ENCODE peak calls at places on chromosomes 12 and 14, in seven cellular contexts. C is A549, I is thoracic aorta, V is colonic mucosa, G is testis, A is astrocyte of the spinal cord, K is keratinocyte. P is an unnamed sample.
A peak's percentile ranks its signal among the peaks of the same experiment; 100 is the strongest.

GRCh38 chr14:91935621-91936020 is 11.9 kb downstream of the FBLN5 start:
- DNase-seq in C (no peak), K (no peak), I (no peak), G (no peak), V (no peak), A (no peak), P (no peak)

GRCh38 chr12:4786795-4787194 is 66.6 kb downstream of the GALNT8 start:
- DNase-seq in I (no peak), C (no peak), G (no peak), A (no peak), V (no peak), K (no peak), P (no peak)

GRCh38 chr14:68016243-68016914 is 196.8 kb downstream of the RAD51B start:
- DNase-seq in G (no peak), V (no peak), I (no peak), A (peak; percentile 38), C (no peak), K (no peak), P (no peak)

GRCh38 chr14:99524804-99525698 is 43.8 kb downstream of the CCNK start:
- DNase-seq in V (peak; percentile 54), G (no peak), I (no peak), A (peak; percentile 50), K (no peak), C (peak; percentile 62), P (no peak)

GRCh38 chr12:79023784-79024183 is 159.2 kb downstream of the SYT1 start:
- DNase-seq in G (no peak), V (no peak), A (peak; percentile 17), K (no peak), I (no peak), C (no peak), P (no peak)

GRCh38 chr14:85415015-85415712 is 114.8 kb upstream of the FLRT2 start:
- DNase-seq in I (no peak), K (peak; percentile 97), G (peak; percentile 89), V (peak; percentile 20), C (peak; percentile 97), A (peak; percentile 94), P (no peak)

GRCh38 chr12:84911331-84912190 is 1.0 kb downstream of the SLC6A15 start:
- DNase-seq in C (peak; percentile 72), I (no peak), V (peak; percentile 48), A (peak; percentile 85), G (peak; percentile 88), K (no peak), P (peak; percentile 30)

GRCh38 chr12:94586589-94587259 is 63.6 kb downstream of the TMCC3 start:
- DNase-seq in V (peak; percentile 69), C (no peak), I (no peak), G (no peak), K (no peak), A (no peak), P (no peak)

GRCh38 chr12:10211101-10211974 is 1.3 kb upstream of the GABARAPL1 start:
- DNase-seq in V (no peak), C (no peak), K (no peak), A (no peak), I (no peak), G (no peak), P (no peak)

GRCh38 chr12:72338437-72338836 is 66.3 kb downstream of the TRHDE start:
- DNase-seq in A (no peak), V (no peak), G (no peak), I (no peak), C (no peak), K (no peak), P (no peak)

GRCh38 chr14:23864252-23864651 is 89.3 kb upstream of the DHRS4 start:
- DNase-seq in I (no peak), G (no peak), C (no peak), A (no peak), K (no peak), V (no peak), P (no peak)

GRCh38 chr14:24911324-24912095 is 138.4 kb downstream of the STXBP6 start:
- DNase-seq in V (peak; percentile 56), K (no peak), A (peak; percentile 60), C (peak; percentile 4), I (no peak), G (peak; percentile 18), P (no peak)

GRCh38 chr14:99612737-99613330 is 8.8 kb upstream of the CCDC85C start:
- DNase-seq in A (peak; percentile 55), V (no peak), K (peak; percentile 76), C (no peak), G (no peak), I (no peak), P (no peak)

GRCh38 chr14:24314377-24315193 is 3.3 kb downstream of the LTB4R start:
- DNase-seq in I (no peak), G (no peak), A (no peak), V (no peak), C (no peak), K (no peak), P (no peak)

GRCh38 chr14:90996967-90997366 is 63.5 kb downstream of the RPS6KA5 start:
- DNase-seq in A (no peak), G (no peak), C (no peak), V (no peak), I (no peak), K (no peak), P (no peak)

GRCh38 chr12:14111230-14111865 is 129.9 kb upstream of the GRIN2B start:
- DNase-seq in I (no peak), G (no peak), V (no peak), K (no peak), A (no peak), C (peak; percentile 39), P (no peak)

GRCh38 chr14:63209160-63209559 is 4.9 kb downstream of the RHOJ start:
- DNase-seq in V (no peak), C (no peak), I (no peak), A (no peak), G (no peak), K (no peak), P (no peak)

GRCh38 chr14:63214417-63215196 is 10.4 kb downstream of the RHOJ start:
- DNase-seq in A (no peak), C (no peak), G (no peak), K (no peak), I (no peak), V (no peak), P (no peak)

GRCh38 chr14:63212776-63213500 is 8.7 kb downstream of the RHOJ start:
- DNase-seq in V (no peak), I (no peak), G (no peak), K (no peak), A (no peak), C (no peak), P (no peak)

GRCh38 chr14:63210812-63211211 is 6.6 kb downstream of the RHOJ start:
- DNase-seq in I (no peak), K (no peak), G (no peak), V (no peak), A (no peak), C (no peak), P (no peak)

GRCh38 chr14:63212209-63212608 is 8.0 kb downstream of the RHOJ start:
- DNase-seq in G (no peak), I (no peak), C (no peak), A (no peak), K (no peak), V (no peak), P (no peak)
- TF ChIP-seq CTCF in G (no peak), I (no peak), C (no peak), A (no peak), K (no peak), V (no peak), P (peak; percentile 46)

DNA sequence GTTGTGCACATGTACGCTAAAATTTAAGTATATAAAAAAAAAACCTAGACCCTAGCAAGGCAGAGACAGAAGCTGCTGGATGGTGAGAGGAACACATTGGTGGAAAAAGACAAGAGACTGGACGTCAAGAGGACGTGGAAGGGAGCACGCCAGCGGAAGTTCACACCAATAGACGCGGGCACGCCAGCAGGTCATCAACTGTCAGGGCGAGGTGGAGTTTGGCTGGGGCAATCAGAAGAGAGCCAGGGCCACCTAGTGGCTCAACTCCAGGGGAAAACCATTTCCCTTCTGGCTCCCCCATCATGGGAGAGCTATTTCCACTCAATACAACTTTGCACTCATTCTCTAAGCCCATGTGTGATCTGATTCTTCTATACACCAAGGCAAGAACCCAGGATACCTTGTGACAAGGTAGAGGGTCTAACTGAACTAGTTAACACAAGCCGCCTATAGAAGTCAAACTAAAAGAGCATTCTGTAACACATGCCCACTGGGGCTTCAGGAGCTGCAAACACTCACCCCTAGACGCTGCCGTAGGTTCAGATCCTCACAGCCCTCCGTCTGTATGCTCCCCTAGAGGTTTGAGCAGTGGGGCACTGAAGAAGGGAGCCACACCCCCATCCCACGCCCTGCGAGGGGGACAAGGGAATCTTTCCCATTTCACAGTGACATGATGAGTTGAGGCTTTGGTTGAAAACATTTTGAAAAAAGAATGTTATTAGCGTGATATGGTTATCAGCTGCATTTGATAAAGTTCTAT is 702.7 kb downstream of the TMTC2 start:
- DNase-seq in C (peak; percentile 38), V (peak; percentile 24), A (no peak), K (no peak), G (peak; percentile 60), I (no peak), P (no peak)
- TF ChIP-seq CTCF in C (peak; percentile 7), V (no peak), A (no peak), K (peak; percentile 50), G (peak; percentile 6), I (no peak), P (peak; percentile 55)

GRCh38 chr12:116672842-116673516 is 64.9 kb downstream of the SPRING1 start:
- DNase-seq in G (no peak), A (no peak), K (no peak), I (no peak), V (no peak), C (no peak), P (no peak)

GRCh38 chr12:116672010-116672409 is 65.9 kb downstream of the SPRING1 start:
- DNase-seq in G (no peak), C (no peak), I (no peak), K (no peak), A (no peak), V (no peak), P (no peak)

GRCh38 chr12:116674643-116675183 is 63.2 kb downstream of the SPRING1 start:
- DNase-seq in A (no peak), I (no peak), G (no peak), K (no peak), C (no peak), V (no peak), P (no peak)

GRCh38 chr12:116675339-116676107 is 62.3 kb downstream of the SPRING1 start:
- DNase-seq in G (no peak), I (no peak), V (no peak), A (no peak), K (no peak), C (no peak), P (no peak)

DNA sequence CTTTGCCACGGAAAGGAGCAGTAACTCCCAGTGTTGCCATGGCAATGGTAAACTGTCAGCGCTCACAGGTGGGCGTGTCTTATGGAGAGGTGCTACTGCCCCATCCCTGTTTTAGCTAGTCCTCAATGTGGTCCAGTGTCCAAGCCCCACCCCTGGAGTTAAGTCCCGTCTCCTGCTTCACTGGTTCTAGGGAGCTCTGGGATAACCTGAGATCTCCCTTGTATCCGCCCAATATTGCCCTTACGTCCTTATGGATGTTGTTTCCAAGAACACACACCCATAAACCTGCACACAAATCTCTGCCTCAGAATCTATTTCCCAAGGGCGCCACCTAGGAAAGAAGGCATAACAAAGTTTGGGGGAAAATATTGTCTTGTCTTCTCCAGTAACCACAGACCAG is 64.2 kb downstream of the SPRING1 start:
- DNase-seq in K (no peak), C (peak; percentile 54), A (no peak), G (no peak), V (peak; percentile 57), I (no peak), P (no peak)
- TF ChIP-seq CTCF in K (peak; percentile 29), C (peak; percentile 48), A (no peak), G (no peak), V (no peak), I (no peak), P (no peak)

GRCh38 chr14:76472199-76472723 is 96.3 kb downstream of the ESRRB start:
- DNase-seq in V (no peak), I (no peak), C (no peak), A (no peak), G (no peak), K (no peak), P (no peak)
- TF ChIP-seq CTCF in V (no peak), I (no peak), C (no peak), A (no peak), G (no peak), K (no peak), P (no peak)